ENCODE peak calls at places on chromosome 12, in four cellular contexts. One of them, this sample, is unnamed.

GRCh38 chr12:122203968-122204828 is 689 bp downstream of the B3GNT4 start:
- DNase-seq in breast epithelium: peak; percentile 49
- DNase-seq in colonic mucosa: no peak
- DNase-seq in lower lobe of right lung: no peak
- DNase-seq in this sample: peak; percentile 34

GRCh38 chr12:26721800-26722199 is 111.2 kb downstream of the ITPR2 start:
- DNase-seq in breast epithelium: no peak
- DNase-seq in colonic mucosa: no peak
- DNase-seq in lower lobe of right lung: no peak
- DNase-seq in this sample: no peak

GRCh38 chr12:110739894-110740293 is 2.8 kb downstream of the PPP1CC start:
- DNase-seq in breast epithelium: no peak
- DNase-seq in colonic mucosa: no peak
- DNase-seq in lower lobe of right lung: no peak
- DNase-seq in this sample: no peak

GRCh38 chr12:119772431-119772830 is 104.5 kb downstream of the PRKAB1 start:
- DNase-seq in breast epithelium: no peak
- DNase-seq in colonic mucosa: no peak
- DNase-seq in lower lobe of right lung: no peak
- DNase-seq in this sample: no peak

GRCh38 chr12:124525455-124525854 is 42.0 kb downstream of the NCOR2 start:
- DNase-seq in breast epithelium: no peak
- DNase-seq in colonic mucosa: no peak
- DNase-seq in lower lobe of right lung: no peak
- DNase-seq in this sample: no peak

GRCh38 chr12:47067778-47068431 is 11.5 kb upstream of the PCED1B start:
- DNase-seq in breast epithelium: no peak
- DNase-seq in colonic mucosa: no peak
- DNase-seq in lower lobe of right lung: no peak
- DNase-seq in this sample: no peak

GRCh38 chr12:48388938-48389337 is 38.2 kb upstream of the ZNF641 start:
- DNase-seq in breast epithelium: no peak
- DNase-seq in colonic mucosa: no peak
- DNase-seq in lower lobe of right lung: no peak
- DNase-seq in this sample: no peak

GRCh38 chr12:27906127-27906500 is 66.4 kb downstream of the PTHLH start:
- DNase-seq in breast epithelium: no peak
- DNase-seq in colonic mucosa: no peak
- DNase-seq in lower lobe of right lung: no peak
- DNase-seq in this sample: no peak

GRCh38 chr12:98424726-98425401 is 90.5 kb upstream of the TMPO start:
- DNase-seq in breast epithelium: no peak
- DNase-seq in colonic mucosa: peak; percentile 77
- DNase-seq in lower lobe of right lung: peak; percentile 60
- DNase-seq in this sample: peak; percentile 65

GRCh38 chr12:115444336-115444735 is 760.4 kb upstream of the TBX3 start:
- DNase-seq in breast epithelium: no peak
- DNase-seq in colonic mucosa: no peak
- DNase-seq in lower lobe of right lung: no peak
- DNase-seq in this sample: no peak

DNA sequence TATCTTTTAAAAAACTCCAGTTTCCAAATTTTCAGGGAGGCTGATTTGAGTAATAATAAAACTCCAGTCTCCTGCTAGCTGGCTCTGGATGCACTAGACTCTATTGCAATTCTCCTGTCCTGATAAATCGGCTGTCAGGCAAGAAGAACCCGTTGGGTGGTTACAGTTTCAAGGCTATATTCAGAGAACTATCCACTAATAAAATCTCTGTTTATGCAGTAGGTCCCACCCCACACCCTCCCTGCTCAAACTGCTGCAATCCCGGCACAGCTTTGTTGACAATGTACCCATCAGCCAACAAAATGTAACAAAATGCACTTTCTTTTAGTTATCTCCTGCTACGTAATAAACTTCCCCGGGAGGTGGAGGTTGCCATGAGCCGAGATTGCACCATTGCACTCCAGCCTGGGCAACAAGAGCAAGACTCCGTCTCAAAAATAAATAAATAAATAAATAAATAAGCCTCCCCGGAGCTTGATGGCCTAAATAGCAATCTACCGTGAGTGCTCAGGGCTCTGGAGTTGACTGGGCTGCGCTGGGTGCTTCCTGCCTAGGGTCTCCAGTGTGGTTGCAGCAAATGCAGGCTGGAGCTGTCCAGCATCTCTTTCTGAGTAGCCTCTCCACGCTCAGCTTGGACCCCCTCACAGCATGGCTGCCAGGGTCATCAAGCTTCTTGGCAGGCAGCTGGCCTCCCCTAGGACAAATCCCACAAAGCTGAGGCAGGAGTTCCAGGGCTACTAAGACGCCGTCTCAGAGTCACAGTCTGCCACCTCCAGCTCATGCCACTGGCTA is 43.2 kb upstream of the FBRSL1 start:
- DNase-seq in breast epithelium: no peak
- DNase-seq in colonic mucosa: no peak
- DNase-seq in lower lobe of right lung: no peak
- DNase-seq in this sample: no peak
- H3K4me3 ChIP-seq in breast epithelium: no peak overlapping the region
- H3K4me3 ChIP-seq in colonic mucosa: no peak overlapping the region
- H3K4me3 ChIP-seq in lower lobe of right lung: peak overlapping the region; percentile 37
- H3K4me3 ChIP-seq in this sample: no peak overlapping the region

GRCh38 chr12:62584619-62585018 is 118.0 kb downstream of the MON2 start:
- DNase-seq in breast epithelium: no peak
- DNase-seq in colonic mucosa: no peak
- DNase-seq in lower lobe of right lung: no peak
- DNase-seq in this sample: no peak
- H3K36me3 ChIP-seq in breast epithelium: no peaks in the 10 kb centered on the region
- H3K36me3 ChIP-seq in colonic mucosa: no peaks in the 10 kb centered on the region
- H3K36me3 ChIP-seq in lower lobe of right lung: peaks cover 42% of the 10 kb centered on the region
- H3K36me3 ChIP-seq in this sample: peaks cover 3% of the 10 kb centered on the region

DNA sequence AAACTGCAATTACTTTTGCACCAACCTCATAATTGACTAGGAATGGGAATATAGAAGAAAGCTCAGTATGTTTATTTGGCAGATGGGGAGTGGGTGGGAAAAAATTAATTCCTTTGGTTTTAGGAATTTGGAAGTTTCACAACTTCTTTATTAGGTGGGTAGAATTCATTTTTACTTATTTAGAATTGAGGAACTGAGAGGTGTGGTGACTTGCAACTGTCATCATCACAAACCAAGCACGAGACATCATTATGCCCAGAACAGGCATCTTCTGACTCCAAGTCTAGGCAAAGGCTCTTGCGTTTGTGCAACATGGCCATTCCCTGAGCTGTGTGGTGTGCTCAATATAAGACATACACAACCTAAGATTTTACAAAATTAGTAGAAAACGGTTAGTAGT is 380.0 kb downstream of the ATP23 start:
- DNase-seq in breast epithelium: no peak
- DNase-seq in colonic mucosa: no peak
- DNase-seq in lower lobe of right lung: no peak
- DNase-seq in this sample: no peak
- H3K4me1 ChIP-seq in breast epithelium: no peaks in the 10 kb centered on the region
- H3K4me1 ChIP-seq in colonic mucosa: no peaks in the 10 kb centered on the region
- H3K4me1 ChIP-seq in lower lobe of right lung: no peaks in the 10 kb centered on the region
- H3K4me1 ChIP-seq in this sample: no peaks in the 10 kb centered on the region

GRCh38 chr12:105330938-105331804 is 680 bp downstream of the C12orf75 start:
- DNase-seq in breast epithelium: no peak
- DNase-seq in colonic mucosa: peak; percentile 39
- DNase-seq in lower lobe of right lung: no peak
- DNase-seq in this sample: peak; percentile 17

GRCh38 chr12:105329926-105330282 is 587 bp upstream of the C12orf75 start:
- DNase-seq in breast epithelium: no peak
- DNase-seq in colonic mucosa: no peak
- DNase-seq in lower lobe of right lung: no peak
- DNase-seq in this sample: peak; percentile 9

GRCh38 chr12:105332925-105333324 is 2.4 kb downstream of the C12orf75 start:
- DNase-seq in breast epithelium: no peak
- DNase-seq in colonic mucosa: peak; percentile 1
- DNase-seq in lower lobe of right lung: no peak
- DNase-seq in this sample: no peak

GRCh38 chr12:105330283-105330937 is at the start of gene C12orf75:
- DNase-seq in breast epithelium: peak; percentile 60
- DNase-seq in colonic mucosa: peak; percentile 92
- DNase-seq in lower lobe of right lung: peak; percentile 66
- DNase-seq in this sample: peak; percentile 80

GRCh38 chr12:105331805-105332251 is 1.3 kb downstream of the C12orf75 start:
- DNase-seq in breast epithelium: no peak
- DNase-seq in colonic mucosa: peak; percentile 58
- DNase-seq in lower lobe of right lung: no peak
- DNase-seq in this sample: peak; percentile 27
- H3K4me3 ChIP-seq in breast epithelium: no peak overlapping the region
- H3K4me3 ChIP-seq in colonic mucosa: no peak overlapping the region
- H3K4me3 ChIP-seq in lower lobe of right lung: peak overlapping the region; percentile 74
- H3K4me3 ChIP-seq in this sample: peak overlapping the region; percentile 62

GRCh38 chr12:12003609-12004008 is 67.1 kb upstream of the BCL2L14 start:
- DNase-seq in breast epithelium: no peak
- DNase-seq in colonic mucosa: no peak
- DNase-seq in lower lobe of right lung: no peak
- DNase-seq in this sample: no peak
- H3K36me3 ChIP-seq in breast epithelium: no peaks in the 10 kb centered on the region
- H3K36me3 ChIP-seq in colonic mucosa: no peaks in the 10 kb centered on the region
- H3K36me3 ChIP-seq in lower lobe of right lung: no peaks in the 10 kb centered on the region
- H3K36me3 ChIP-seq in this sample: no peaks in the 10 kb centered on the region

GRCh38 chr12:6644903-6645302 is 2.3 kb downstream of the ACRBP start:
- DNase-seq in breast epithelium: no peak
- DNase-seq in colonic mucosa: peak; percentile 49
- DNase-seq in lower lobe of right lung: no peak
- DNase-seq in this sample: no peak
- H3K4me1 ChIP-seq in breast epithelium: no peaks in the 10 kb centered on the region
- H3K4me1 ChIP-seq in colonic mucosa: no peaks in the 10 kb centered on the region
- H3K4me1 ChIP-seq in lower lobe of right lung: peaks cover 25% of the 10 kb centered on the region
- H3K4me1 ChIP-seq in this sample: peaks cover 5% of the 10 kb centered on the region

GRCh38 chr12:44852483-44852882 is 23.6 kb downstream of the NELL2 start:
- DNase-seq in breast epithelium: no peak
- DNase-seq in colonic mucosa: no peak
- DNase-seq in lower lobe of right lung: no peak
- DNase-seq in this sample: no peak
- H3K4me3 ChIP-seq in breast epithelium: no peak overlapping the region
- H3K4me3 ChIP-seq in colonic mucosa: no peak overlapping the region
- H3K4me3 ChIP-seq in lower lobe of right lung: no peak overlapping the region
- H3K4me3 ChIP-seq in this sample: no peak overlapping the region

GRCh38 chr12:14784471-14784870 is 18.8 kb downstream of the WBP11 start:
- DNase-seq in breast epithelium: no peak
- DNase-seq in colonic mucosa: no peak
- DNase-seq in lower lobe of right lung: no peak
- DNase-seq in this sample: no peak
- H3K36me3 ChIP-seq in breast epithelium: no peaks in the 10 kb centered on the region
- H3K36me3 ChIP-seq in colonic mucosa: peaks cover 15% of the 10 kb centered on the region
- H3K36me3 ChIP-seq in lower lobe of right lung: peaks cover 57% of the 10 kb centered on the region
- H3K36me3 ChIP-seq in this sample: peaks cover 17% of the 10 kb centered on the region

GRCh38 chr12:49697808-49698207 is 9.4 kb downstream of the FMNL3 start:
- DNase-seq in breast epithelium: no peak
- DNase-seq in colonic mucosa: no peak
- DNase-seq in lower lobe of right lung: no peak
- DNase-seq in this sample: no peak
- H3K4me1 ChIP-seq in breast epithelium: peaks cover 8% of the 10 kb centered on the region
- H3K4me1 ChIP-seq in colonic mucosa: no peaks in the 10 kb centered on the region
- H3K4me1 ChIP-seq in lower lobe of right lung: peaks cover 51% of the 10 kb centered on the region
- H3K4me1 ChIP-seq in this sample: peaks cover 21% of the 10 kb centered on the region